ENCODE peak calls at places on chromosomes 12 and 14, in five cellular contexts. A, L, P, X and Z are unnamed samples. For H3K27me3, the result is how much of the 10 kb centered on the place peaks cover.

GRCh38 chr12:59079472-59079871 is 159.2 kb upstream of the LRIG3 start:
- DNase-seq in A (no peak), L (no peak), P (no peak), X (no peak), Z (no peak)

GRCh38 chr14:35534884-35535793 is 1.2 kb downstream of the INSM2 start:
- DNase-seq in A (peak), L (peak), P (peak), X (peak), Z (peak)

GRCh38 chr14:35821546-35822411 is 4.4 kb upstream of the BRMS1L start:
- DNase-seq in A (no peak), L (no peak), P (no peak), X (no peak), Z (no peak)

GRCh38 chr12:98149270-98149669 is 366.1 kb upstream of the TMPO start:
- DNase-seq in A (no peak), L (no peak), P (no peak), X (no peak), Z (peak)

GRCh38 chr12:113040722-113041168 is 15.8 kb upstream of the DTX1 start:
- DNase-seq in A (no peak), L (no peak), P (no peak), X (peak), Z (no peak)

GRCh38 chr12:110543252-110543959 is 39.7 kb downstream of the PPTC7 start:
- DNase-seq in A (peak), L (no peak), P (peak), X (peak), Z (no peak)

GRCh38 chr12:79378496-79378895 is 312.3 kb downstream of the PAWR start:
- DNase-seq in A (no peak), L (no peak), P (no peak), X (no peak), Z (no peak)

GRCh38 chr12:100476013-100476751 is 2.5 kb downstream of the NR1H4 start:
- DNase-seq in A (no peak), L (no peak), P (no peak), X (no peak), Z (no peak)

GRCh38 chr14:22002860-22003284 is 329.3 kb upstream of the OR4E1 start:
- DNase-seq in A (no peak), L (no peak), P (no peak), X (no peak), Z (no peak)

GRCh38 chr14:23171251-23171975 is 12.0 kb downstream of the SLC7A8 start:
- DNase-seq in A (no peak), L (no peak), P (no peak), X (no peak), Z (peak)

GRCh38 chr12:3432176-3432742 is 58.7 kb upstream of the PRMT8 start:
- DNase-seq in A (no peak), L (no peak), P (no peak), X (no peak), Z (no peak)

GRCh38 chr12:96710127-96710745 is 196.8 kb upstream of the NEDD1 start:
- DNase-seq in A (no peak), L (no peak), P (no peak), X (no peak), Z (peak)

GRCh38 chr14:91614187-91614586 is 104.1 kb upstream of the PPP4R3A start:
- DNase-seq in A (no peak), L (no peak), P (no peak), X (no peak), Z (no peak)

GRCh38 chr14:53969326-53969725 is 12.7 kb upstream of the BMP4 start:
- DNase-seq in A (no peak), L (no peak), P (no peak), X (no peak), Z (no peak)

GRCh38 chr12:56903374-56903773 is 30.8 kb downstream of the SDR9C7 start:
- DNase-seq in A (no peak), L (no peak), P (no peak), X (no peak), Z (no peak)

GRCh38 chr12:80714055-80714454 is 2.7 kb upstream of the MYF5 start:
- DNase-seq in A (no peak), L (no peak), P (no peak), X (no peak), Z (no peak)
- H3K27me3 ChIP-seq in A (half or more), L (under half), P (under half), X (half or more), Z (under half)

GRCh38 chr14:75426332-75427125 is 1.3 kb upstream of the JDP2 start:
- DNase-seq in A (no peak), L (peak), P (no peak), X (no peak), Z (no peak)
- H3K4me3 ChIP-seq in A (peak), L (peak), P (peak), X (peak), Z (peak)

GRCh38 chr14:74800780-74801179 is 37.7 kb downstream of the YLPM1 start:
- DNase-seq in A (no peak), L (no peak), P (no peak), X (no peak), Z (no peak)

GRCh38 chr14:74799765-74800164 is 36.6 kb downstream of the YLPM1 start:
- DNase-seq in A (no peak), L (no peak), P (no peak), X (no peak), Z (no peak)

GRCh38 chr14:74801396-74801795 is 38.3 kb downstream of the YLPM1 start:
- DNase-seq in A (no peak), L (no peak), P (no peak), X (no peak), Z (no peak)

DNA sequence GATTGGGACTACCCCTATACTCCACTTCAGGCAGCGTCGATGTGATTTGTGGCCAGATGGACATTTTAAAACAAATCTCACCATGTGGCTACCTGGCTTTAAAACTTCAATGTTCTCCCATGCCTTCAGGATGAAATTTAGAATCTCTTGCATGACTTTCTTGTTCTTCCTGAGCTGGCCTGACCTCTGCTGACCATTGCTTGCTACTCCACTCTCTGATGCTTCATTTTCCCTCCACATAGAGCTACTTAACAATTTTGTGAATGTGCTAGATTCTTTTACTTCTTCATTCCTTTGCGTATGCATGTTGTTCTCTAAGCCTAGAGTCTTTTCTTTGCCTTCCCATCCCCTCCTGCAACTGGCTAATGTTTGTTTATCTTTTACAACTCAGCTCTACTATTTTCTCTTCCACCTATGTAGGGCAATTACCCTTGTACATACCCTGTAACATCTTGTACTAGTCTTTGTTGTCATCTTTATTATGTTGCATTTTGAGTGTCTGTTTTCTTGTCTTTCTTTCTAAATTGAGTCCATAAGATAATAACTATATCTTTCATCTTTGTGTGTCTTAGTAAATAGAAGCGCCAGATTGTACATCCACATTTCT is 41.2 kb downstream of the YLPM1 start:
- DNase-seq in A (no peak), L (no peak), P (no peak), X (no peak), Z (peak)
- TF ChIP-seq CTCF in A (peak), L (peak), P (peak), X (peak), Z (peak)

GRCh38 chr12:8593246-8593645 is 19.4 kb downstream of the AICDA start:
- DNase-seq in A (no peak), L (no peak), P (no peak), X (no peak), Z (no peak)
- H3K27me3 ChIP-seq in A (under half), L (under half), P (under half), X (under half), Z (under half)

GRCh38 chr12:50033317-50033679 is 8.0 kb upstream of the RACGAP1 start:
- DNase-seq in A (no peak), L (no peak), P (no peak), X (peak), Z (no peak)
- H3K4me3 ChIP-seq in A (no peak), L (no peak), P (no peak), X (peak), Z (no peak)